ENCODE peak calls at places on chromosomes 2 and 18, in six cellular contexts. O is spleen, X is Right ventricle myocardium superior, L is adrenal gland, H is GM23248, G is esophagus muscularis mucosa. R is an unnamed sample.

GRCh38 chr18:44848931-44849330 is 168.2 kb downstream of the SETBP1 start:
- DNase-seq in X (no peak), G (no peak), O (no peak), H (no peak), L (no peak), R (no peak)

GRCh38 chr18:26503382-26503781 is 45.0 kb downstream of the KCTD1 start:
- DNase-seq in O (no peak), X (no peak), L (peak; percentile 70), G (no peak), H (no peak), R (no peak)

GRCh38 chr2:15177103-15177502 is 384.0 kb downstream of the NBAS start:
- DNase-seq in H (peak; percentile 37), X (no peak), L (no peak), G (no peak), O (no peak), R (no peak)

GRCh38 chr18:22250591-22250996 is 81.2 kb downstream of the GATA6 start:
- DNase-seq in H (peak; percentile 42), L (no peak), X (no peak), G (no peak), O (no peak), R (no peak)

GRCh38 chr2:184780944-184781343 is 182.6 kb downstream of the ZNF804A start:
- DNase-seq in X (no peak), O (no peak), H (no peak), G (no peak), L (no peak), R (no peak)

GRCh38 chr2:60948926-60949579 is 67.7 kb downstream of the REL start:
- DNase-seq in G (no peak), X (no peak), L (no peak), H (peak; percentile 48), O (no peak), R (no peak)

GRCh38 chr2:200130762-200131166 is 175.4 kb downstream of the MAIP1 start:
- DNase-seq in L (no peak), G (no peak), X (no peak), O (no peak), H (peak; percentile 7), R (no peak)

GRCh38 chr18:61998957-61999356 is 106.2 kb upstream of the RNF152 start:
- DNase-seq in H (peak; percentile 86), G (no peak), O (no peak), L (no peak), X (no peak), R (no peak)

GRCh38 chr18:36296591-36297418 is 708 bp upstream of the FHOD3 start:
- DNase-seq in X (peak; percentile 71), H (peak; percentile 89), O (no peak), G (peak; percentile 91), L (peak; percentile 82), R (no peak)

GRCh38 chr18:45457933-45458332 is 157.3 kb upstream of the SLC14A2 start:
- DNase-seq in O (no peak), X (no peak), G (peak; percentile 66), H (no peak), L (no peak), R (no peak)

GRCh38 chr2:98524168-98524567 is 79.5 kb downstream of the INPP4A start:
- DNase-seq in G (no peak), O (no peak), H (no peak), L (peak; percentile 41), X (no peak), R (no peak)

GRCh38 chr18:62037989-62038778 is 145.4 kb upstream of the RNF152 start:
- DNase-seq in X (no peak), O (no peak), G (no peak), H (peak; percentile 42), L (no peak), R (no peak)

GRCh38 chr18:74064510-74064909 is 83.1 kb downstream of the FBXO15 start:
- DNase-seq in L (no peak), G (no peak), H (no peak), O (peak; percentile 78), X (no peak), R (no peak)

GRCh38 chr2:65539633-65540032 is 107.2 kb upstream of the SPRED2 start:
- DNase-seq in G (no peak), X (no peak), O (no peak), L (peak; percentile 68), H (no peak), R (no peak)

GRCh38 chr2:239539083-239539775 is 138.4 kb upstream of the HDAC4 start:
- DNase-seq in O (peak; percentile 17), L (no peak), X (no peak), G (no peak), H (no peak), R (no peak)

GRCh38 chr2:112814278-112814677 is 22.3 kb downstream of the IL1B start:
- DNase-seq in X (no peak), H (peak; percentile 52), L (no peak), O (no peak), G (no peak), R (no peak)

GRCh38 chr2:2644040-2644439 is 313.0 kb upstream of the MYT1L start:
- DNase-seq in L (peak; percentile 7), O (no peak), H (no peak), X (no peak), G (no peak), R (no peak)

GRCh38 chr18:32542221-32542798 is 71.6 kb upstream of the GAREM1 start:
- DNase-seq in G (no peak), H (no peak), O (no peak), X (no peak), L (no peak), R (no peak)

GRCh38 chr2:240820607-240821428 is 799 bp upstream of the KIF1A start:
- DNase-seq in H (no peak), X (no peak), L (peak; percentile 57), O (peak; percentile 64), G (no peak), R (no peak)

GRCh38 chr2:235505210-235505741 is 11.4 kb downstream of the AGAP1 start:
- DNase-seq in G (no peak), X (no peak), L (peak; percentile 68), O (no peak), H (no peak), R (no peak)

GRCh38 chr18:11521853-11522252 is 87.5 kb upstream of the SLC35G4 start:
- DNase-seq in L (no peak), H (peak; percentile 4), O (no peak), X (no peak), G (no peak), R (no peak)

GRCh38 chr2:159489476-159489875 is 126.9 kb downstream of the BAZ2B start:
- DNase-seq in G (no peak), X (no peak), H (no peak), L (no peak), O (no peak), R (no peak)

GRCh38 chr18:7729858-7730257 is 162.7 kb downstream of the PTPRM start:
- DNase-seq in L (no peak), O (no peak), G (no peak), H (no peak), X (no peak), R (no peak)

GRCh38 chr2:71545572-71546274 is 92.4 kb downstream of the DYSF start:
- DNase-seq in G (no peak), L (peak; percentile 73), X (no peak), H (peak; percentile 71), O (peak; percentile 70), R (no peak)